ENCODE peak calls at places on chromosomes 5 and 9, in eight cellular contexts. F, T, R, X, K, D, U and G are unnamed samples.

GRCh38 chr9:136864996-136865767 is 926 bp downstream of the EDF1 start:
- DNase-seq in T (no peak), K (no peak), F (no peak), D (no peak), R (no peak), X (no peak), U (no peak), G (no peak)

GRCh38 chr9:131484560-131485185 is 18.0 kb upstream of the POMT1 start:
- DNase-seq in T (no peak), U (no peak), R (no peak), F (no peak), D (no peak), X (no peak), K (no peak), G (no peak)

GRCh38 chr5:133245191-133246052 is 193.6 kb downstream of the HSPA4 start:
- DNase-seq in R (peak; percentile 97), K (peak; percentile 92), X (peak; percentile 94), D (no peak), F (peak; percentile 85), U (peak; percentile 32), T (peak; percentile 79), G (no peak)

GRCh38 chr5:76790632-76791290 is 28.1 kb upstream of the F2RL1 start:
- DNase-seq in F (peak; percentile 99), R (peak; percentile 100), K (peak; percentile 100), D (no peak), T (peak; percentile 97), X (peak; percentile 93), U (peak; percentile 48), G (no peak)

GRCh38 chr9:131755541-131756198 is 15.8 kb upstream of the RAPGEF1 start:
- DNase-seq in R (peak; percentile 70), K (peak; percentile 82), U (peak; percentile 91), T (peak; percentile 84), X (peak; percentile 77), D (no peak), F (peak; percentile 70), G (no peak)

GRCh38 chr5:141272906-141273305 is 27.7 kb downstream of the PCDHB15 start:
- DNase-seq in K (no peak), T (no peak), U (no peak), R (no peak), F (no peak), D (no peak), X (no peak), G (no peak)

GRCh38 chr5:142924135-142924883 is 154.1 kb downstream of the ARHGAP26 start:
- DNase-seq in K (peak; percentile 49), X (peak; percentile 15), F (peak; percentile 43), T (peak; percentile 35), D (no peak), R (peak; percentile 33), U (no peak), G (no peak)

GRCh38 chr5:112637343-112637742 is 100.3 kb upstream of the APC start:
- DNase-seq in D (no peak), R (peak; percentile 2), X (no peak), K (no peak), F (no peak), U (peak; percentile 8), T (peak; percentile 8), G (no peak)

GRCh38 chr9:95757026-95757425 is 118.5 kb upstream of the ERCC6L2 start:
- DNase-seq in U (peak; percentile 33), F (peak; percentile 88), D (no peak), R (peak; percentile 75), T (peak; percentile 95), K (peak; percentile 94), X (peak; percentile 5), G (no peak)

GRCh38 chr9:87798276-87798833 is 72.4 kb downstream of the CTSL start:
- DNase-seq in R (no peak), U (no peak), F (no peak), K (no peak), D (no peak), X (peak; percentile 17), T (no peak), G (no peak)

GRCh38 chr9:111198936-111199335 is 131.1 kb downstream of the OR2K2 start:
- DNase-seq in T (peak; percentile 4), X (no peak), D (no peak), K (peak; percentile 46), U (no peak), F (peak; percentile 26), R (peak; percentile 44), G (no peak)

GRCh38 chr5:74641014-74641777 is 668 bp upstream of the ENC1 start:
- DNase-seq in U (peak; percentile 60), T (peak; percentile 80), D (peak; percentile 37), R (peak; percentile 73), X (peak; percentile 89), K (peak; percentile 86), F (peak; percentile 78), G (no peak)

GRCh38 chr5:11791777-11792176 is 112.5 kb downstream of the CTNND2 start:
- DNase-seq in D (no peak), K (no peak), T (no peak), U (no peak), X (peak; percentile 82), R (no peak), F (no peak), G (no peak)

GRCh38 chr5:142017832-142018427 is 5.1 kb upstream of the GNPDA1 start:
- DNase-seq in K (no peak), T (peak; percentile 54), F (peak; percentile 39), X (no peak), D (no peak), R (peak; percentile 53), U (no peak), G (no peak)

GRCh38 chr9:2385746-2386145 is 235.8 kb upstream of the VLDLR start:
- DNase-seq in T (no peak), D (no peak), K (no peak), U (no peak), F (no peak), X (no peak), R (no peak), G (no peak)

GRCh38 chr5:1268666-1269065 is 26.2 kb downstream of the TERT start:
- DNase-seq in K (no peak), D (no peak), R (no peak), X (no peak), F (no peak), U (no peak), T (no peak), G (no peak)

GRCh38 chr5:1415626-1416360 is 29.4 kb downstream of the SLC6A3 start:
- DNase-seq in T (no peak), R (no peak), F (no peak), X (no peak), U (no peak), D (no peak), K (no peak), G (no peak)

GRCh38 chr9:7780261-7780988 is 19.2 kb downstream of the DMAC1 start:
- DNase-seq in R (peak; percentile 80), U (no peak), X (no peak), D (no peak), K (peak; percentile 40), T (peak; percentile 32), F (peak; percentile 18), G (no peak)

GRCh38 chr5:95823738-95824609 is 1.4 kb upstream of the GLRX start:
- DNase-seq in K (peak; percentile 98), F (peak; percentile 93), D (peak; percentile 57), R (peak; percentile 96), U (peak; percentile 93), T (peak; percentile 95), X (peak; percentile 92), G (no peak)

GRCh38 chr5:14036514-14036913 is 92.0 kb upstream of the DNAH5 start:
- DNase-seq in D (no peak), R (peak; percentile 65), T (no peak), U (no peak), F (peak; percentile 28), X (peak; percentile 85), K (peak; percentile 77), G (no peak)

GRCh38 chr9:69900406-69900805 is 79.8 kb downstream of the CFAP95 start:
- DNase-seq in R (peak; percentile 33), X (peak; percentile 36), F (no peak), K (peak; percentile 57), D (no peak), T (no peak), U (no peak), G (no peak)

DNA sequence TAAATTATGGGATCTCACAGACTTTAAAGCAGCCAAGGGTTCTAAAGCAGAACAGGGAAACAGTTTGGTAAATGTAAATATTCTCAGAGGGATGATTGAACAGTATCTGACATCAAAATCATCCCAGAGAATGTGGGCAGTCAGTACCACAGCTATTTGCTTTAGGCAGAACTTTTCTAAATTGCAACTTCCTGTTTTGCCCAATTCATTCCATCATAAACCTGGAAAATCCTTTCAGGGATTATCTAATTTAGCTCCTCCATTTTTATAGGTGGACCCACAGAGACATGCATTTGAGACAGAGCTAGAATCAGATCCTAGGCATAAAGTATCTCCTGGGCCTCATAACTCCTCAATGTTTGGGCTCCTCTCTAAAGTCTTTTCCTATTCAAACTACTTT is 12.4 kb downstream of the NR6A1 start:
- DNase-seq in T (no peak), X (no peak), R (no peak), U (no peak), D (no peak), F (no peak), K (no peak), G (no peak)
- H3K4me3 ChIP-seq in T (no peak overlapping the region), X (no peak overlapping the region), R (no peak overlapping the region), U (no peak overlapping the region), D (no peak overlapping the region), F (no peak overlapping the region), K (no peak overlapping the region), G (no peak overlapping the region)

GRCh38 chr5:158039441-158039840 is 180.5 kb upstream of the CLINT1 start:
- DNase-seq in T (no peak), X (no peak), K (no peak), D (no peak), F (no peak), U (no peak), R (no peak), G (no peak)

GRCh38 chr5:158045696-158046095 is 186.8 kb upstream of the CLINT1 start:
- DNase-seq in R (no peak), T (no peak), D (no peak), F (no peak), U (no peak), X (no peak), K (no peak), G (no peak)

GRCh38 chr5:158039911-158040347 is 181.0 kb upstream of the CLINT1 start:
- DNase-seq in U (no peak), D (no peak), R (no peak), X (peak; percentile 39), F (no peak), T (no peak), K (peak; percentile 5), G (no peak)
- TF ChIP-seq CTCF in U (no peak), D (no peak), R (no peak), X (no peak), F (no peak), T (no peak), K (no peak), G (no peak)

DNA sequence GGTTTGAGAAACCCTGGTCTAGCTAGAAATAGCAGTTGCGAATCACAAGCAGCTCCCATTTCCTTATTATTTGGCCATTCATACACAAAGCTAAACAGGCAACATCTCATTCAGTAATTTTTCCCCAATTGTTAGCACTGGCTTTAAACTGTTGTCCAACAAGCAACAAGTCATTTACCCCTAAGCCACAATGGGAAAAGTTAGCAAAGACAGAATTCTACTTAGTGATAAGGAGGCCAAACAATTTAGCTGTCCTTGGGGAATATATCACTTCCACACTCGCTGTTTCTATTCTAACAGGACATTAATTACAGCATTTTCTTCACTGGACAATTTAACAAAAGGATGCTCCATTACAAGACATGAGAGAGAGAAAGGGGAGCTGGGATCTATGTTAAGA is 2.8 kb downstream of the MYO10 start:
- DNase-seq in U (no peak), X (no peak), K (peak; percentile 22), D (no peak), R (no peak), F (no peak), T (no peak), G (no peak)
- H3K4me3 ChIP-seq in U (no peak overlapping the region), X (peak overlapping the region; percentile 76), K (peak overlapping the region; percentile 86), D (no peak overlapping the region), R (no peak overlapping the region), F (peak overlapping the region; percentile 95), T (no peak overlapping the region), G (no peak overlapping the region)

GRCh38 chr5:150249744-150250143 is 39.8 kb downstream of the CAMK2A start:
- DNase-seq in U (no peak), D (no peak), X (no peak), T (no peak), R (no peak), F (no peak), K (no peak), G (no peak)
- TF ChIP-seq CTCF in U (no peak), D (no peak), X (no peak), T (no peak), R (no peak), F (no peak), K (no peak), G (no peak)